ENCODE peak calls at places on chromosomes 3 and 15, in eight cellular contexts. B is GM03348; Y is cardiac muscle cell; D is psoas muscle; J is globus pallidus; R is iPS DF 19.7; T is effector memory CD8-positive, alpha-beta T cell; K is iris pigment epithelial cell. U is an unnamed sample.

GRCh38 chr15:100438570-100438969 is 90.2 kb downstream of the CERS3 start:
- DNase-seq in B (no peak), Y (peak), D (peak), J (peak), R (no peak), T (no peak), K (peak), U (no peak)

GRCh38 chr3:194269610-194270145 is 81.5 kb downstream of the CPN2 start:
- DNase-seq in B (peak), Y (no peak), D (peak), J (peak), R (no peak), T (no peak), K (peak), U (no peak)

GRCh38 chr15:46703871-46704637 is 1013.3 kb upstream of the SEMA6D start:
- DNase-seq in B (no peak), Y (no peak), D (no peak), J (no peak), R (no peak), T (no peak), K (no peak), U (no peak)

GRCh38 chr15:60678632-60679031 is 199.7 kb upstream of the ICE2 start:
- DNase-seq in B (no peak), Y (no peak), D (no peak), J (no peak), R (no peak), T (no peak), K (no peak), U (no peak)

GRCh38 chr15:101489236-101489632 is 273 bp downstream of the PCSK6 start:
- DNase-seq in B (peak), Y (peak), D (peak), J (no peak), R (no peak), T (no peak), K (no peak), U (no peak)

GRCh38 chr3:128235207-128235933 is 82.1 kb downstream of the EEFSEC start:
- DNase-seq in B (no peak), Y (peak), D (no peak), J (no peak), R (no peak), T (no peak), K (no peak), U (no peak)

GRCh38 chr3:159789742-159790635 is 198.6 kb upstream of the IL12A start:
- DNase-seq in B (no peak), Y (no peak), D (no peak), J (no peak), R (no peak), T (no peak), K (no peak), U (no peak)

GRCh38 chr15:52797625-52798501 is 7.7 kb upstream of the ONECUT1 start:
- DNase-seq in B (no peak), Y (no peak), D (no peak), J (no peak), R (no peak), T (no peak), K (no peak), U (no peak)

GRCh38 chr3:59411176-59411575 is 361.4 kb upstream of the CFAP20DC start:
- DNase-seq in B (no peak), Y (no peak), D (no peak), J (no peak), R (no peak), T (no peak), K (peak), U (no peak)

GRCh38 chr15:98067339-98067738 is 106.8 kb downstream of the ARRDC4 start:
- DNase-seq in B (peak), Y (no peak), D (no peak), J (no peak), R (no peak), T (no peak), K (peak), U (no peak)

GRCh38 chr3:105842943-105843342 is 25.9 kb downstream of the CBLB start:
- DNase-seq in B (no peak), Y (no peak), D (no peak), J (no peak), R (no peak), T (no peak), K (peak), U (no peak)

GRCh38 chr3:52539010-52539653 is 2.7 kb downstream of the UQCC5 start:
- DNase-seq in B (no peak), Y (no peak), D (no peak), J (no peak), R (no peak), T (no peak), K (peak), U (no peak)

GRCh38 chr3:119145500-119146167 is at the start of gene TEX55:
- DNase-seq in B (peak), Y (peak), D (no peak), J (peak), R (peak), T (no peak), K (peak), U (no peak)

GRCh38 chr3:49462222-49462621 is 7.8 kb upstream of the DAG1 start:
- DNase-seq in B (peak), Y (no peak), D (no peak), J (no peak), R (no peak), T (no peak), K (peak), U (no peak)

GRCh38 chr15:76065267-76065666 is 5.5 kb downstream of the TMEM266 start:
- DNase-seq in B (no peak), Y (peak), D (no peak), J (no peak), R (no peak), T (no peak), K (no peak), U (no peak)

GRCh38 chr3:21654662-21655061 is 96.3 kb downstream of the ZNF385D start:
- DNase-seq in B (peak), Y (no peak), D (no peak), J (no peak), R (no peak), T (no peak), K (peak), U (no peak)

GRCh38 chr3:23114479-23114878 is 88.6 kb upstream of the UBE2E2 start:
- DNase-seq in B (no peak), Y (peak), D (no peak), J (no peak), R (no peak), T (no peak), K (no peak), U (no peak)

GRCh38 chr3:71250026-71250425 is 333.5 kb downstream of the FOXP1 start:
- DNase-seq in B (no peak), Y (no peak), D (no peak), J (no peak), R (no peak), T (no peak), K (peak), U (no peak)

GRCh38 chr3:87503901-87504498 is 227.6 kb upstream of the POU1F1 start:
- DNase-seq in B (peak), Y (peak), D (no peak), J (peak), R (peak), T (no peak), K (peak), U (no peak)

GRCh38 chr3:49930922-49931321 is 1.3 kb upstream of the MON1A start:
- DNase-seq in B (no peak), Y (peak), D (no peak), J (no peak), R (peak), T (no peak), K (no peak), U (no peak)

U was measured in activated T-helper 9 cell treated with anti-CD3 and anti-CD28 coated beads, Interleukin-2, amount 50 U/mL, for 16 hours.